ENCODE peak calls at places on chromosomes 13 and 19, in ten cellular contexts. One of them, this sample, is unnamed.

GRCh38 chr13:97028441-97029299 is 34.4 kb upstream of the OXGR1 start:
- DNase-seq in stomach: peak
- DNase-seq in heart left ventricle: no peak
- DNase-seq in CD4-positive, CD25-positive, alpha-beta regulatory T cell: peak
- DNase-seq in psoas muscle: peak
- DNase-seq in right lobe of liver: peak
- DNase-seq in aorta: no peak
- DNase-seq in IMR-90: peak
- DNase-seq in CD4-positive, alpha-beta memory T cell: peak
- DNase-seq in Peyer's patch: peak
- DNase-seq in this sample: peak

GRCh38 chr19:15869109-15869555 is 28.7 kb downstream of the CYP4F2 start:
- DNase-seq in stomach: peak
- DNase-seq in heart left ventricle: no peak
- DNase-seq in CD4-positive, CD25-positive, alpha-beta regulatory T cell: peak
- DNase-seq in psoas muscle: no peak
- DNase-seq in right lobe of liver: peak
- DNase-seq in aorta: no peak
- DNase-seq in IMR-90: no peak
- DNase-seq in CD4-positive, alpha-beta memory T cell: peak
- DNase-seq in Peyer's patch: peak
- DNase-seq in this sample: peak

GRCh38 chr13:28805193-28805819 is 14.8 kb upstream of the MTUS2 start:
- DNase-seq in stomach: no peak
- DNase-seq in heart left ventricle: peak
- DNase-seq in CD4-positive, CD25-positive, alpha-beta regulatory T cell: no peak
- DNase-seq in psoas muscle: no peak
- DNase-seq in right lobe of liver: peak
- DNase-seq in aorta: peak
- DNase-seq in IMR-90: no peak
- DNase-seq in CD4-positive, alpha-beta memory T cell: no peak
- DNase-seq in Peyer's patch: no peak
- DNase-seq in this sample: no peak

GRCh38 chr13:87999141-87999765 is 328.1 kb downstream of the SLITRK5 start:
- DNase-seq in stomach: no peak
- DNase-seq in heart left ventricle: no peak
- DNase-seq in CD4-positive, CD25-positive, alpha-beta regulatory T cell: no peak
- DNase-seq in psoas muscle: no peak
- DNase-seq in right lobe of liver: no peak
- DNase-seq in aorta: no peak
- DNase-seq in IMR-90: peak
- DNase-seq in CD4-positive, alpha-beta memory T cell: no peak
- DNase-seq in Peyer's patch: no peak
- DNase-seq in this sample: no peak

GRCh38 chr13:28528388-28528787 is 33.5 kb upstream of the FLT1 start:
- DNase-seq in stomach: no peak
- DNase-seq in heart left ventricle: no peak
- DNase-seq in CD4-positive, CD25-positive, alpha-beta regulatory T cell: no peak
- DNase-seq in psoas muscle: no peak
- DNase-seq in right lobe of liver: no peak
- DNase-seq in aorta: no peak
- DNase-seq in IMR-90: no peak
- DNase-seq in CD4-positive, alpha-beta memory T cell: no peak
- DNase-seq in Peyer's patch: no peak
- DNase-seq in this sample: no peak

GRCh38 chr13:51783432-51784094 is 20.4 kb downstream of the DHRS12 start:
- DNase-seq in stomach: no peak
- DNase-seq in heart left ventricle: no peak
- DNase-seq in CD4-positive, CD25-positive, alpha-beta regulatory T cell: no peak
- DNase-seq in psoas muscle: no peak
- DNase-seq in right lobe of liver: no peak
- DNase-seq in aorta: no peak
- DNase-seq in IMR-90: no peak
- DNase-seq in CD4-positive, alpha-beta memory T cell: no peak
- DNase-seq in Peyer's patch: no peak
- DNase-seq in this sample: no peak

GRCh38 chr19:35266904-35267817 is 1.6 kb upstream of the USF2 start:
- DNase-seq in stomach: no peak
- DNase-seq in heart left ventricle: peak
- DNase-seq in CD4-positive, CD25-positive, alpha-beta regulatory T cell: no peak
- DNase-seq in psoas muscle: peak
- DNase-seq in right lobe of liver: peak
- DNase-seq in aorta: peak
- DNase-seq in IMR-90: peak
- DNase-seq in CD4-positive, alpha-beta memory T cell: no peak
- DNase-seq in Peyer's patch: peak
- DNase-seq in this sample: no peak

GRCh38 chr19:43466793-43467192 is 1.4 kb upstream of the LYPD3 start:
- DNase-seq in stomach: no peak
- DNase-seq in heart left ventricle: no peak
- DNase-seq in CD4-positive, CD25-positive, alpha-beta regulatory T cell: no peak
- DNase-seq in psoas muscle: no peak
- DNase-seq in right lobe of liver: no peak
- DNase-seq in aorta: no peak
- DNase-seq in IMR-90: no peak
- DNase-seq in CD4-positive, alpha-beta memory T cell: no peak
- DNase-seq in Peyer's patch: no peak
- DNase-seq in this sample: no peak

GRCh38 chr13:106373304-106373988 is 162.0 kb downstream of the EFNB2 start:
- DNase-seq in stomach: no peak
- DNase-seq in heart left ventricle: no peak
- DNase-seq in CD4-positive, CD25-positive, alpha-beta regulatory T cell: no peak
- DNase-seq in psoas muscle: no peak
- DNase-seq in right lobe of liver: no peak
- DNase-seq in aorta: no peak
- DNase-seq in IMR-90: no peak
- DNase-seq in CD4-positive, alpha-beta memory T cell: no peak
- DNase-seq in Peyer's patch: no peak
- DNase-seq in this sample: no peak

GRCh38 chr13:106373989-106374572 is 161.4 kb downstream of the EFNB2 start:
- DNase-seq in stomach: no peak
- DNase-seq in heart left ventricle: no peak
- DNase-seq in CD4-positive, CD25-positive, alpha-beta regulatory T cell: no peak
- DNase-seq in psoas muscle: no peak
- DNase-seq in right lobe of liver: no peak
- DNase-seq in aorta: no peak
- DNase-seq in IMR-90: peak
- DNase-seq in CD4-positive, alpha-beta memory T cell: no peak
- DNase-seq in Peyer's patch: no peak
- DNase-seq in this sample: no peak

GRCh38 chr13:106371024-106371423 is 164.4 kb downstream of the EFNB2 start:
- DNase-seq in stomach: no peak
- DNase-seq in heart left ventricle: no peak
- DNase-seq in CD4-positive, CD25-positive, alpha-beta regulatory T cell: no peak
- DNase-seq in psoas muscle: no peak
- DNase-seq in right lobe of liver: no peak
- DNase-seq in aorta: no peak
- DNase-seq in IMR-90: no peak
- DNase-seq in CD4-positive, alpha-beta memory T cell: no peak
- DNase-seq in Peyer's patch: no peak
- DNase-seq in this sample: no peak

GRCh38 chr13:106374631-106375030 is 160.8 kb downstream of the EFNB2 start:
- DNase-seq in stomach: no peak
- DNase-seq in heart left ventricle: no peak
- DNase-seq in CD4-positive, CD25-positive, alpha-beta regulatory T cell: no peak
- DNase-seq in psoas muscle: no peak
- DNase-seq in right lobe of liver: no peak
- DNase-seq in aorta: no peak
- DNase-seq in IMR-90: no peak
- DNase-seq in CD4-positive, alpha-beta memory T cell: no peak
- DNase-seq in Peyer's patch: no peak
- DNase-seq in this sample: no peak

GRCh38 chr13:106372199-106373160 is 163.0 kb downstream of the EFNB2 start:
- DNase-seq in stomach: no peak
- DNase-seq in heart left ventricle: no peak
- DNase-seq in CD4-positive, CD25-positive, alpha-beta regulatory T cell: no peak
- DNase-seq in psoas muscle: no peak
- DNase-seq in right lobe of liver: no peak
- DNase-seq in aorta: no peak
- DNase-seq in IMR-90: peak
- DNase-seq in CD4-positive, alpha-beta memory T cell: no peak
- DNase-seq in Peyer's patch: no peak
- DNase-seq in this sample: peak
- H3K4me3 ChIP-seq in stomach: no peak
- H3K4me3 ChIP-seq in heart left ventricle: no peak
- H3K4me3 ChIP-seq in CD4-positive, CD25-positive, alpha-beta regulatory T cell: no peak
- H3K4me3 ChIP-seq in psoas muscle: no peak
- H3K4me3 ChIP-seq in right lobe of liver: no peak
- H3K4me3 ChIP-seq in aorta: no peak
- H3K4me3 ChIP-seq in IMR-90: no peak
- H3K4me3 ChIP-seq in CD4-positive, alpha-beta memory T cell: no peak
- H3K4me3 ChIP-seq in Peyer's patch: no peak
- H3K4me3 ChIP-seq in this sample: no peak

GRCh38 chr13:73548444-73548843 is 489.6 kb downstream of the KLF5 start:
- DNase-seq in stomach: no peak
- DNase-seq in heart left ventricle: no peak
- DNase-seq in CD4-positive, CD25-positive, alpha-beta regulatory T cell: no peak
- DNase-seq in psoas muscle: no peak
- DNase-seq in right lobe of liver: no peak
- DNase-seq in aorta: no peak
- DNase-seq in IMR-90: no peak
- DNase-seq in CD4-positive, alpha-beta memory T cell: no peak
- DNase-seq in Peyer's patch: no peak
- DNase-seq in this sample: no peak

GRCh38 chr13:73549717-73550116 is 490.9 kb downstream of the KLF5 start:
- DNase-seq in stomach: no peak
- DNase-seq in heart left ventricle: no peak
- DNase-seq in CD4-positive, CD25-positive, alpha-beta regulatory T cell: no peak
- DNase-seq in psoas muscle: no peak
- DNase-seq in right lobe of liver: no peak
- DNase-seq in aorta: no peak
- DNase-seq in IMR-90: no peak
- DNase-seq in CD4-positive, alpha-beta memory T cell: no peak
- DNase-seq in Peyer's patch: no peak
- DNase-seq in this sample: no peak

GRCh38 chr13:73542446-73542845 is 483.6 kb downstream of the KLF5 start:
- DNase-seq in stomach: no peak
- DNase-seq in heart left ventricle: no peak
- DNase-seq in CD4-positive, CD25-positive, alpha-beta regulatory T cell: no peak
- DNase-seq in psoas muscle: no peak
- DNase-seq in right lobe of liver: no peak
- DNase-seq in aorta: no peak
- DNase-seq in IMR-90: no peak
- DNase-seq in CD4-positive, alpha-beta memory T cell: no peak
- DNase-seq in Peyer's patch: no peak
- DNase-seq in this sample: no peak

GRCh38 chr13:73547239-73547638 is 488.4 kb downstream of the KLF5 start:
- DNase-seq in stomach: no peak
- DNase-seq in heart left ventricle: no peak
- DNase-seq in CD4-positive, CD25-positive, alpha-beta regulatory T cell: no peak
- DNase-seq in psoas muscle: no peak
- DNase-seq in right lobe of liver: no peak
- DNase-seq in aorta: no peak
- DNase-seq in IMR-90: no peak
- DNase-seq in CD4-positive, alpha-beta memory T cell: no peak
- DNase-seq in Peyer's patch: no peak
- DNase-seq in this sample: no peak

DNA sequence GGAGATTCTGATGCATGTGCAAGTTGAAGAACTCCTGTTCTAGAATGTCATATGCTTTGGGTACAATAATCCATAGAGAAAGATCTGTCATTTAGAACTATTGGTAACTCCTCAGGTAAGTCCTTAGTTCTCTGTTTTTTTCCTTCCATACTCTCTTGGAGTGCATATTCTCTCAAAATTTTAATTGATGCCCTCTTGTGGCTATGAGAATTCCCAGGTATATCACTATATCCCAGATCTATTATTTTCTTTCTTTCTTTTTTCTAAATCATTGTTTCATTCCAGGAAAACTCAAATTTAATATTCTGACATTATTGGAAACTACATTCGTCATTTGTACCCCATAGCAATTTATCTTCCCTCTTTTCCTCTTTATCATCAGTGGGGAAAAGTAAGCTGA is 485.4 kb downstream of the KLF5 start:
- DNase-seq in stomach: no peak
- DNase-seq in heart left ventricle: no peak
- DNase-seq in CD4-positive, CD25-positive, alpha-beta regulatory T cell: no peak
- DNase-seq in psoas muscle: no peak
- DNase-seq in right lobe of liver: no peak
- DNase-seq in aorta: no peak
- DNase-seq in IMR-90: no peak
- DNase-seq in CD4-positive, alpha-beta memory T cell: no peak
- DNase-seq in Peyer's patch: no peak
- DNase-seq in this sample: no peak
- H3K27ac ChIP-seq in stomach: no peak
- H3K27ac ChIP-seq in heart left ventricle: no peak
- H3K27ac ChIP-seq in CD4-positive, CD25-positive, alpha-beta regulatory T cell: no peak
- H3K27ac ChIP-seq in psoas muscle: no peak
- H3K27ac ChIP-seq in right lobe of liver: no peak
- H3K27ac ChIP-seq in aorta: no peak
- H3K27ac ChIP-seq in IMR-90: no peak
- H3K27ac ChIP-seq in CD4-positive, alpha-beta memory T cell: no peak
- H3K27ac ChIP-seq in Peyer's patch: no peak
- H3K27ac ChIP-seq in this sample: no peak

GRCh38 chr13:110210604-110210985 is 96.4 kb downstream of the COL4A1 start:
- DNase-seq in stomach: no peak
- DNase-seq in heart left ventricle: no peak
- DNase-seq in CD4-positive, CD25-positive, alpha-beta regulatory T cell: no peak
- DNase-seq in psoas muscle: no peak
- DNase-seq in right lobe of liver: no peak
- DNase-seq in aorta: no peak
- DNase-seq in IMR-90: no peak
- DNase-seq in CD4-positive, alpha-beta memory T cell: no peak
- DNase-seq in Peyer's patch: no peak
- DNase-seq in this sample: no peak

GRCh38 chr13:110212529-110212928 is 94.4 kb downstream of the COL4A1 start:
- DNase-seq in stomach: no peak
- DNase-seq in heart left ventricle: no peak
- DNase-seq in CD4-positive, CD25-positive, alpha-beta regulatory T cell: no peak
- DNase-seq in psoas muscle: no peak
- DNase-seq in right lobe of liver: no peak
- DNase-seq in aorta: no peak
- DNase-seq in IMR-90: no peak
- DNase-seq in CD4-positive, alpha-beta memory T cell: no peak
- DNase-seq in Peyer's patch: no peak
- DNase-seq in this sample: no peak

GRCh38 chr13:110209950-110210603 is 96.9 kb downstream of the COL4A1 start:
- DNase-seq in stomach: no peak
- DNase-seq in heart left ventricle: no peak
- DNase-seq in CD4-positive, CD25-positive, alpha-beta regulatory T cell: no peak
- DNase-seq in psoas muscle: no peak
- DNase-seq in right lobe of liver: no peak
- DNase-seq in aorta: no peak
- DNase-seq in IMR-90: no peak
- DNase-seq in CD4-positive, alpha-beta memory T cell: no peak
- DNase-seq in Peyer's patch: no peak
- DNase-seq in this sample: no peak

GRCh38 chr13:110211735-110212134 is 95.2 kb downstream of the COL4A1 start:
- DNase-seq in stomach: no peak
- DNase-seq in heart left ventricle: no peak
- DNase-seq in CD4-positive, CD25-positive, alpha-beta regulatory T cell: no peak
- DNase-seq in psoas muscle: no peak
- DNase-seq in right lobe of liver: no peak
- DNase-seq in aorta: no peak
- DNase-seq in IMR-90: no peak
- DNase-seq in CD4-positive, alpha-beta memory T cell: no peak
- DNase-seq in Peyer's patch: no peak
- DNase-seq in this sample: no peak

GRCh38 chr13:110211046-110211445 is 95.9 kb downstream of the COL4A1 start:
- DNase-seq in stomach: no peak
- DNase-seq in heart left ventricle: no peak
- DNase-seq in CD4-positive, CD25-positive, alpha-beta regulatory T cell: no peak
- DNase-seq in psoas muscle: no peak
- DNase-seq in right lobe of liver: no peak
- DNase-seq in aorta: no peak
- DNase-seq in IMR-90: no peak
- DNase-seq in CD4-positive, alpha-beta memory T cell: no peak
- DNase-seq in Peyer's patch: no peak
- DNase-seq in this sample: no peak
- H3K4me3 ChIP-seq in stomach: no peak
- H3K4me3 ChIP-seq in heart left ventricle: no peak
- H3K4me3 ChIP-seq in CD4-positive, CD25-positive, alpha-beta regulatory T cell: no peak
- H3K4me3 ChIP-seq in psoas muscle: no peak
- H3K4me3 ChIP-seq in right lobe of liver: no peak
- H3K4me3 ChIP-seq in aorta: no peak
- H3K4me3 ChIP-seq in IMR-90: no peak
- H3K4me3 ChIP-seq in CD4-positive, alpha-beta memory T cell: no peak
- H3K4me3 ChIP-seq in Peyer's patch: no peak
- H3K4me3 ChIP-seq in this sample: no peak

GRCh38 chr19:46600393-46601317 is 475 bp upstream of the CALM3 start:
- DNase-seq in stomach: peak
- DNase-seq in heart left ventricle: peak
- DNase-seq in CD4-positive, CD25-positive, alpha-beta regulatory T cell: peak
- DNase-seq in psoas muscle: peak
- DNase-seq in right lobe of liver: peak
- DNase-seq in aorta: peak
- DNase-seq in IMR-90: peak
- DNase-seq in CD4-positive, alpha-beta memory T cell: peak
- DNase-seq in Peyer's patch: peak
- DNase-seq in this sample: peak

GRCh38 chr19:46601318-46602224 is at the start of gene CALM3:
- DNase-seq in stomach: no peak
- DNase-seq in heart left ventricle: no peak
- DNase-seq in CD4-positive, CD25-positive, alpha-beta regulatory T cell: no peak
- DNase-seq in psoas muscle: no peak
- DNase-seq in right lobe of liver: peak
- DNase-seq in aorta: peak
- DNase-seq in IMR-90: no peak
- DNase-seq in CD4-positive, alpha-beta memory T cell: no peak
- DNase-seq in Peyer's patch: no peak
- DNase-seq in this sample: no peak

GRCh38 chr19:46603752-46604241 is 2.7 kb downstream of the CALM3 start:
- DNase-seq in stomach: no peak
- DNase-seq in heart left ventricle: no peak
- DNase-seq in CD4-positive, CD25-positive, alpha-beta regulatory T cell: no peak
- DNase-seq in psoas muscle: no peak
- DNase-seq in right lobe of liver: peak
- DNase-seq in aorta: peak
- DNase-seq in IMR-90: no peak
- DNase-seq in CD4-positive, alpha-beta memory T cell: no peak
- DNase-seq in Peyer's patch: no peak
- DNase-seq in this sample: no peak

GRCh38 chr19:46603195-46603637 is 2.1 kb downstream of the CALM3 start:
- DNase-seq in stomach: peak
- DNase-seq in heart left ventricle: no peak
- DNase-seq in CD4-positive, CD25-positive, alpha-beta regulatory T cell: no peak
- DNase-seq in psoas muscle: no peak
- DNase-seq in right lobe of liver: peak
- DNase-seq in aorta: peak
- DNase-seq in IMR-90: no peak
- DNase-seq in CD4-positive, alpha-beta memory T cell: no peak
- DNase-seq in Peyer's patch: peak
- DNase-seq in this sample: no peak

GRCh38 chr19:46602392-46603194 is 1.5 kb downstream of the CALM3 start:
- DNase-seq in stomach: no peak
- DNase-seq in heart left ventricle: no peak
- DNase-seq in CD4-positive, CD25-positive, alpha-beta regulatory T cell: no peak
- DNase-seq in psoas muscle: no peak
- DNase-seq in right lobe of liver: peak
- DNase-seq in aorta: peak
- DNase-seq in IMR-90: no peak
- DNase-seq in CD4-positive, alpha-beta memory T cell: no peak
- DNase-seq in Peyer's patch: no peak
- DNase-seq in this sample: no peak
- H3K27ac ChIP-seq in stomach: peak
- H3K27ac ChIP-seq in heart left ventricle: peak
- H3K27ac ChIP-seq in CD4-positive, CD25-positive, alpha-beta regulatory T cell: peak
- H3K27ac ChIP-seq in psoas muscle: peak
- H3K27ac ChIP-seq in right lobe of liver: peak
- H3K27ac ChIP-seq in aorta: peak
- H3K27ac ChIP-seq in IMR-90: peak
- H3K27ac ChIP-seq in CD4-positive, alpha-beta memory T cell: peak
- H3K27ac ChIP-seq in Peyer's patch: peak
- H3K27ac ChIP-seq in this sample: no peak

This sample was measured in brain microvascular endothelial cell.